ENCODE peak calls at places on chromosome 4, in five cellular contexts. X is SJSA1, A is transverse colon, H is H1, D is neural progenitor cell. Q is an unnamed sample. For H3K9me3, the result is how much of the 10 kb centered on the place peaks cover.

GRCh38 chr4:78268607-78269006 is 211.5 kb downstream of the FRAS1 start:
- DNase-seq in X (no peak), H (no peak), D (no peak), A (no peak), Q (no peak)

GRCh38 chr4:140257461-140258305 is 103.7 kb upstream of the MAML3 start:
- DNase-seq in X (peak), H (no peak), D (no peak), A (no peak), Q (no peak)

GRCh38 chr4:141643557-141643956 is 7.2 kb downstream of the IL15 start:
- DNase-seq in D (no peak), X (peak), H (no peak), A (no peak), Q (no peak)

GRCh38 chr4:136001791-136002190 is 1530.5 kb downstream of the PCDH18 start:
- DNase-seq in X (no peak), D (no peak), H (no peak), A (no peak), Q (no peak)

GRCh38 chr4:141002323-141002805 is 130.9 kb downstream of the RNF150 start:
- DNase-seq in A (no peak), X (no peak), H (no peak), D (no peak), Q (no peak)

GRCh38 chr4:3687538-3687937 is 78.6 kb upstream of the ADRA2C start:
- DNase-seq in H (no peak), A (no peak), X (no peak), D (no peak), Q (no peak)

GRCh38 chr4:168574581-168575295 is 77.9 kb downstream of the PALLD start:
- DNase-seq in A (no peak), X (peak), H (no peak), D (no peak), Q (no peak)

GRCh38 chr4:102342404-102343074 is 2.7 kb downstream of the SLC39A8 start:
- DNase-seq in A (no peak), X (no peak), H (no peak), D (no peak), Q (no peak)

GRCh38 chr4:190019023-190019858 is 7.8 kb downstream of the FRG2 start:
- DNase-seq in D (peak), X (no peak), A (no peak), H (no peak), Q (no peak)

GRCh38 chr4:190015538-190016368 is 11.3 kb downstream of the FRG2 start:
- DNase-seq in H (no peak), A (no peak), D (peak), X (no peak), Q (peak)

GRCh38 chr4:190018201-190018920 is 8.7 kb downstream of the FRG2 start:
- DNase-seq in H (no peak), X (no peak), A (no peak), D (no peak), Q (no peak)

GRCh38 chr4:190016369-190017289 is 10.4 kb downstream of the FRG2 start:
- DNase-seq in X (no peak), D (peak), A (no peak), H (no peak), Q (no peak)

DNA sequence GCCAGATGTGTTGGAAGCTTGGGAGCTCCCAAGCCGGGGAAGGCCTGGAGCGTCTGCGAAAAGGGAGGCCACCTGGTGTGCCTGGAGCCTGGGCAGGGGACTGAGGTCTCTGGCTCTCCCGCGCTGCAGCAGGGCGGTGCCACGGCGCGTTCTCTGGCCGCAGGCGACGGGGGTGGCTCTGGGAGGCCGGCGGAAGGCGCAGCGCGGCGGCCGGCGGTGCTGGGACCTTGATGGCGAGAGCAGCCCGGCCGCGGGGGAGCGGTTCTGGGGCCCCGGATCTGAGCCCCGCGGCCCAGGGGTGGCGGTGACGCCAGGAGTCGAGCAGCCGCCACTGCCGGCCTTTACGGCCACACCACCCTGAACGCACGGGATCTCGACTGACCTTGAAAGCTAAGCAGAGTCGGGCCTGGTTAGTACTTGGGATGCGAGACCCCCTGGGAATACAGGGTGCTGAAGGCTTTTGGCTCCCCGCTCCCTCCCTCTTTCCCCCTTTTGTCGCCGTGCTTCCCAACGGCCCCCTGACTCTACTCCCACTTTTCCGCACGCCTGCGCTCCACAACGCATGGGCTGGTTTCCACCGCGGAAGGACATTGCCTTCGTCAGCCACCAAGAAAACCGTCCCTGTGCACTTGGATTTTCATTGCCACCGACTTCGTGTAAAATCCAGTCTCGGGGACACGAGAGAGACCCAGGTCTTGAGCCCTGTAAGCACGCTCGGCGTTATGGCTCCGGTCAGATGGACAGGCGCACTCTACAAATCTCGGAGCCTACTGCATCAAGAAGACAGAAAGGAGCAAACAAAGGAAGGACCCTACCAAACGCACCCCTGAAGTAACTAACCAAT is 9.5 kb downstream of the FRG2 start:
- DNase-seq in H (no peak), A (no peak), X (no peak), D (peak), Q (no peak)
- H3K4me3 ChIP-seq in H (peak), A (no peak), X (no peak), D (peak), Q (no peak)

DNA sequence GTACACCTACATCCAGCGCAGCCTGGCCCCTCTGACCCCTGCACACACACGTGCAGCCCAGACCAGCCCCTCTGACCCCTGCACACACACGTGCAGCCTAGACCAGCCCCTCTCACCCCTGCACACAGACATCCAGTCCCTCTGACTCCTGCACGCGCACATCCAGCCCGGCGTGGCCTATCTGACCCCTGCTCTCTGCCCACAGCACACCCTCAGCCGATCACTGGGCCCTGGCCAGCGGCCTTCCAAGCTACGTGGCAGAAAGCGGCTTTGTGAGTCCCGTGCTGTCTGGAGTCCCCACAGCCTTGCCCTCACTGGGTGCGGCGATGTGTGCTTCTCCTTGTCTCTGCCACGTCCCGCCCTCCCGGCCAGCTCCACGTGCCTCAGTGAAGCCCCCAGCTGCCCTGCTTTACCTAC is 18.3 kb downstream of the ATP5ME start:
- DNase-seq in D (peak), A (no peak), X (no peak), H (no peak), Q (no peak)
- H3K9me3 ChIP-seq in D (under half), A (under half), X (under half), H (under half), Q (under half)

GRCh38 chr4:7861440-7861881 is 78.2 kb downstream of the AFAP1 start:
- DNase-seq in H (peak), X (peak), D (peak), A (no peak), Q (no peak)
- H3K4me3 ChIP-seq in H (no peak), X (peak), D (no peak), A (no peak), Q (no peak)

GRCh38 chr4:71857713-71858451 is 74.0 kb upstream of the GC start:
- DNase-seq in H (peak), X (no peak), A (no peak), D (peak), Q (no peak)

GRCh38 chr4:71864380-71864779 is 80.5 kb upstream of the GC start:
- DNase-seq in D (no peak), H (no peak), X (no peak), A (no peak), Q (no peak)

GRCh38 chr4:71863457-71863856 is 79.6 kb upstream of the GC start:
- DNase-seq in X (no peak), D (no peak), H (no peak), A (no peak), Q (no peak)

GRCh38 chr4:71862315-71862714 is 78.4 kb upstream of the GC start:
- DNase-seq in A (no peak), H (no peak), D (no peak), X (no peak), Q (no peak)

GRCh38 chr4:71860643-71861042 is 76.8 kb upstream of the GC start:
- DNase-seq in D (peak), X (no peak), A (no peak), H (no peak), Q (no peak)
- H3K9me3 ChIP-seq in D (under half), X (under half), A (under half), H (half or more), Q (under half)

DNA sequence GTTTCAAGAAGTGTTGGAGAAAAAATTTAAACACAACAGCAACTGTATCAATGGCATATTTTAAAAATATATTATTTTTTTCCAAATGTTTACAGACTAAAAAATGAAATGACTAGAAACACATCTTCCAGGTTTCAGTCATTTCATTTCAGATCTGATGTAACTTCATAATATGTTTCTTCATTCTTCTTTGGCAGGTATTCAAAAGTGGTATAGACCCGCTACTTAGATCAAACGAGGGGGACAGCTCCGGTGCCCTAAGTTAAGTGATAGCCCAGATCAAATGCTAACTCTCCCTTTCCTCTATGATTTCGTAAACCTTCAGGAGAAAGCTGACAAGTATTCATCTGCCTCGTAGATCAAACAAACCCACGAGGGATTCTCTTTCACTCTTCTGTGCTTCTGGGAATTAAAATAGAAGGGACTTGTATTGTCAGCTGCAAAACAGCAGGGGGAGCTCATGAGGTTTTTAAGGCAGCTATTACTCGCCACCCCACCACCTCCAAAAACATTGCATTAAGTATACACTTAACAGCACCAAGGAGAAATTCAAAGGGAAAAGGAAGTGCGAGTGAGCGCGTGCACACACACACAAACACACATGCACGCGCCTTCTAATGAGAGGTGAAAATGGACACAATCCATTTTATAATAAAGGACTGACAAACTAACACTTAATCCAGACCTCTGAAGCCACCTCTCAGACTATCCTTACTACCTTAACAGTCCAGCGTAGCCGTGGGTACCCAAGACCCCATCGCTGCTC is 21.4 kb downstream of the HELT start:
- DNase-seq in X (peak), D (peak), H (no peak), A (peak), Q (peak)
- H3K4me3 ChIP-seq in X (no peak), D (no peak), H (no peak), A (no peak), Q (no peak)

GRCh38 chr4:33626242-33626641 is 2618.1 kb downstream of the ARAP2 start:
- DNase-seq in H (no peak), X (no peak), D (no peak), A (no peak), Q (no peak)
- H3K9me3 ChIP-seq in H (under half), X (under half), D (under half), A (under half), Q (under half)

DNA sequence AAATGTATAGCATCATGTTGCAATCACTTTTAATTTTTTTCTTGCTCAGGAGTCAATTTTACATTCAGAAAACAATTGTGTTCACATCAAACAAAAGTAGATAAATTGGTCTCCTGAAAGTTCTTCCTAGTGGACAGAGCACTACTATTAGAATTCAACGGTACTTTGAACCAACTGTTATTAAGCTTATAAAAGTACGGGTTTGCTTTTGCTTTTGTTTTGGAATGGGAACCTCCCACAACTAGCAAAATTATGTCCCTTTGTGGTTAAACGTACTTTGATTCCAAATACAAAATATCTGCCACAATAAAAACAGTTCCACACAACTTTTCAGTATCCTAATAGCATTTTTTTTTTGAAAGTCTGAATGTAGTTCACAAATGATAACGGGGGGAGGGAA is 8.6 kb upstream of the MAPK10 start:
- DNase-seq in H (no peak), A (no peak), D (no peak), X (no peak), Q (no peak)
- H3K4me3 ChIP-seq in H (no peak), A (no peak), D (no peak), X (no peak), Q (no peak)

DNA sequence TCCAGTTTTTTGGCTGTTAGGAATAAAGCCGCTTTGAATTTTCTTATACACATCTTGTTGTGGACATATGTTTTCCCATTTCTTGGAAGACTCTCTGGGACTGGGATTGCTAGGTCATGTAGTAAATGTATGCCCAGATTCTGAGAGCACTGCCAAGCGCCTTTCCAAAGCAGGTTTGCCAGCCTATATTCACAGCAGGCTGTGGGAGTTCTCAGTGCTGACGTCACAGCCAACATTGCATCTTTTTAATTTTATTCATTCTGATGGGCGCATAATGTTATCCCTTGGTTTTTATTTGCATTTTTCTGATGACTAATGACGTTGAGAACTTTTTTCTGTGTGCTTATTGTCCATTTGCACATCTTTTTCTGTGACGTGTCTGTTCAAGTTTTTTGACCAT is 24.0 kb downstream of the TMEM271 start:
- DNase-seq in H (no peak), A (no peak), D (no peak), X (no peak), Q (no peak)
- H3K9me3 ChIP-seq in H (under half), A (under half), D (under half), X (under half), Q (under half)

GRCh38 chr4:18052158-18052557 is 30.6 kb upstream of the LCORL start:
- DNase-seq in X (no peak), A (no peak), D (no peak), H (no peak), Q (no peak)

GRCh38 chr4:18063079-18063478 is 41.5 kb upstream of the LCORL start:
- DNase-seq in H (no peak), A (no peak), D (no peak), X (no peak), Q (no peak)

GRCh38 chr4:18057821-18058533 is 36.4 kb upstream of the LCORL start:
- DNase-seq in D (no peak), H (no peak), A (no peak), X (no peak), Q (no peak)
- H3K4me3 ChIP-seq in D (no peak), H (no peak), A (no peak), X (peak), Q (no peak)

GRCh38 chr4:54232151-54232688 is 3.1 kb downstream of the PDGFRA start:
- DNase-seq in H (no peak), D (peak), A (no peak), X (no peak), Q (no peak)

GRCh38 chr4:54230479-54231418 is 1.7 kb downstream of the PDGFRA start:
- DNase-seq in D (peak), H (no peak), A (no peak), X (peak), Q (no peak)

GRCh38 chr4:54233128-54233696 is 4.1 kb downstream of the PDGFRA start:
- DNase-seq in D (peak), X (peak), A (peak), H (no peak), Q (peak)

GRCh38 chr4:54229631-54230478 is 762 bp downstream of the PDGFRA start:
- DNase-seq in A (no peak), D (peak), H (no peak), X (peak), Q (no peak)

DNA sequence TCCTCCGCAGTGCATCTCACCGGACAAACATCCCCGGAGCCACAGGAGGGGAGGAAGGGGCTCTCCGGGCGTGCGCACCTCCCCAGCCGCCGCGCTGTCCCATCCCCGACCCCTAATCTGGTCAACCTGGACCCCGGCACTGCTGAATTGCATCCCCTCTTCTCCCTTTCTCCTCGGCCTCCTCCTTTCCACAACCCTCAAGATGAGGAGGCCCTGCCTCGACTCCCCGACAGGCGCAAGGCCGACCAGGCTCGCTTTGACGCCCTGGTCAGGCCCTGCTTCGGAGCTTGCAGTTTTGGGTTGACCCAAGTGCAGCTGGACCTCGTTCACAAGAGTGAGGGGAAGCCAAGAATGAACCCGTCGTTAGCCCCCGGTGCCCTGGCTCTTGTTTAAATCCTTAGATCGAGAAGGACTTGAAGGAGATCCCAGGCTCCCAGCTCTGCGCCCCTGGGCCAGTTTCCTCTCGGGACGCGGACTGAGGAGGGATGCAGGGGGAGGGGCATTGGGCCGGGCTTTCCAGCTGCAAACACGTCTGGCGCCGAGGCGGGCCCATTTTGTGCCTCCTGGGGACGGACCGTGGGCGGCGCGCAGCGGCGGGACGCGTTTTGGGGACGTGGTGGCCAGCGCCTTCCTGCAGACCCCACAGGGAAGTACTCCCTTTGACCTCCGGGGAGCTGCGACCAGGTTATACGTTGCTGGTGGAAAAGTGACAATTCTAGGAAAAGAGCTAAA is 2.5 kb downstream of the PDGFRA start:
- DNase-seq in X (no peak), D (peak), A (no peak), H (no peak), Q (no peak)
- H3K9me3 ChIP-seq in X (under half), D (under half), A (under half), H (under half), Q (under half)